ENCODE peak calls at places on chromosomes 3 and 15, in four cellular contexts. O is HepG2, L is H1, B is GM12878. K is an unnamed sample.

GRCh38 chr3:187325632-187326031 is 34.1 kb upstream of the MASP1 start:
- DNase-seq in O (no peak), L (no peak), B (no peak), K (no peak)

GRCh38 chr3:113946831-113947230 is 982 bp upstream of the ZDHHC23 start:
- DNase-seq in O (no peak), L (no peak), B (no peak), K (no peak)

GRCh38 chr3:174409085-174409743 is 449.9 kb upstream of the NAALADL2 start:
- DNase-seq in O (no peak), L (no peak), B (no peak), K (no peak)

GRCh38 chr3:43531835-43532234 is 90.0 kb downstream of the ANO10 start:
- DNase-seq in O (peak; percentile 9), L (no peak), B (no peak), K (no peak)

GRCh38 chr3:127747066-127747465 is 74.3 kb downstream of the ABTB1 start:
- DNase-seq in O (no peak), L (no peak), B (no peak), K (no peak)

GRCh38 chr15:48993411-48993810 is 29.7 kb upstream of the SHC4 start:
- DNase-seq in O (no peak), L (no peak), B (no peak), K (no peak)

GRCh38 chr3:64985072-64985471 is 297.3 kb upstream of the ADAMTS9 start:
- DNase-seq in O (no peak), L (no peak), B (no peak), K (no peak)

GRCh38 chr3:66302288-66302687 is 81.5 kb downstream of the SLC25A26 start:
- DNase-seq in O (no peak), L (no peak), B (no peak), K (no peak)

GRCh38 chr3:152193673-152194267 is 75.0 kb upstream of the MBNL1 start:
- DNase-seq in O (no peak), L (no peak), B (no peak), K (no peak)

DNA sequence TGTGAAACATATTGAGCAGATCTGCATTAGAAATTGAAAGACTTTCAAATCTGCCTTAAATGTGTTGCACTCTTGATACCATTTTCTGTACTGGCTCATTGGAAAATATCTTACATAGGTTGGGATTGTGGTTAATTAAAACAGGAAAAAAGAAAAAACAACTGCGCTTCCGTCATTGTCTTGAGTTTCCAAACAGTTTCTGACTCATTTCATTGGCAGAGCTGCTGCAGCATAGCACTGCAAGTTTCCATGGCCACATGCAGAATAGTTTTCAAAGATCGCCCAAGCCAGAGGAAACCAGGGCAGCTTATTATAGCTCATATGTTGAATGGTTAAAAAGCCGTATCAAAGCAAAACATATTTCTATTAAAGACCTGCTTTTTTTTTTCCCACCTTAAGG is 446.6 kb upstream of the BCHE start:
- DNase-seq in O (no peak), L (no peak), B (no peak), K (no peak)
- TF ChIP-seq HDAC6 in O (no peak), L (no peak), B (no peak), K (no peak)

DNA sequence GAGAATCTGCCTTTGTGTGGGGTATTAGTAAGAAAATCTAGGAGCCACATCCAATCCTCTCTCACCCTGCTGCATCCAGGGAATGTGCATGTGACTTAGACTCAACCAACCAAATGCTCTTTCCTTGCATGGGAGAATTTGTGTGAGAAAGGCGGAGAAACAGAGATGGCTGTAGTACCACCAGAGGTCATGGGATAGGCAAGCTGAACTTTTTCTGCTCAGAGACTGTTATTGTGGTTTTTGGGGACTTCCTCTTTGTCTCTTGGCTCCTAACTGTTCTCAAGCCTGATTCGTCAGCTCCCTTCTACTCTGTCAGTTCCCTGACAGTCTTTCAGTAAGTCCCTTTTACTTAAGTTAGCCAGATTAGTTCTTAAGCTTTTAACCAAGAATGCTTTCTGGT is 2.6 kb upstream of the ZSCAN2 start:
- DNase-seq in O (no peak), L (no peak), B (no peak), K (peak; percentile 39)
- TF ChIP-seq HDAC6 in O (no peak), L (no peak), B (no peak), K (no peak)

DNA sequence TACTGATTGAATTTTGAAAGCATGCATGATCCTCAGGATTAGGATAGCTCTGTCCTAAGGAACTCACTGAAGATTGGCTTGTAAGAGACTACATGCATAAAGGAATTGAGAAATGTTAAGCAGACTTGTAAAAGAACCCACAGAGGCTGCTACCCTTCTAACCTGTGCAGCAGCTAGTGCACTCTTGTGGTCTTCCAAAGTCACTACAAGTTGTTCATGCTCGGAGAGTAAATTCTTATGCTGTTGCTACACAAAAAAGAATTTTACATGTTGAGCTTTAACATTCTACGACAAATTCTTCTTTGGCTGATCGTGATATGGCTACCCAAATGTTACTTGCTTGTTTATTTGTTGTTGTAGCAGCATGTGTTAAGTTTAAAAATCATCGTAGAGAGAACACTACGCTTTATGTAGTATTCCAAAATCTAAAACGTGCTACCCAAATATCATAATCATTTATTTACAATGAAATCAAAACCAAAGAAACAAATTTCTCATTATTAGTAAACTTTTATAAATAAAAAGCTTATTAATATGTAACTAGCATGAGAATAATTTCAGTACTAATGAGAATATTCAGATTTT is 55.0 kb downstream of the GOLIM4 start:
- DNase-seq in O (peak; percentile 49), L (no peak), B (no peak), K (peak; percentile 22)
- TF ChIP-seq HDAC6 in O (no peak), L (no peak), B (no peak), K (no peak)

GRCh38 chr3:46845397-46845859 is 17.8 kb downstream of the MYL3 start:
- DNase-seq in O (no peak), L (no peak), B (no peak), K (peak; percentile 42)
- TF ChIP-seq HDAC6 in O (no peak), L (no peak), B (no peak), K (no peak)

DNA sequence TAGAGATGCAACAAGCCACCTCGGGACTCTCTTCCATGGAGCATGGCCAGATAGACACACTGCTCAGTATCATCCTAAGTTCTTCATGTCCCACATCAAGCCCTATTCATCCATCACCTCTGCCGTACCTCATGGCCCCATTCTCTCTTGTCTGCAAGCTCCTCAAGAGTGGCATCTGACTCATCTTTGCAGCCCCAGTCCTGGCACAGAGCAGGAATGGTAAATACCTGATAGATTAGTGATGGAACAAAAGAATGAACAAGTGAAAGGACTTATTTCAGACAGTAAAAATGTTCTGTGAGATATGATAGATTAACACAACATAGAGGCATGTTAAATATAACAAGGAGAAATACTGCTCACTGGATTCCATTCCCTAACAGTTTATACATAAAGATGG is 176.4 kb downstream of the ISL2 start:
- DNase-seq in O (no peak), L (no peak), B (no peak), K (no peak)
- TF ChIP-seq HDAC6 in O (no peak), L (no peak), B (no peak), K (no peak)

GRCh38 chr15:62125763-62126162 is 39.3 kb downstream of the C2CD4B start:
- DNase-seq in O (peak; percentile 44), L (no peak), B (no peak), K (peak; percentile 31)
- TF ChIP-seq HDAC6 in O (no peak), L (no peak), B (no peak), K (no peak)

GRCh38 chr3:100759162-100759561 is 49.9 kb downstream of the TFG start:
- DNase-seq in O (no peak), L (no peak), B (no peak), K (no peak)

GRCh38 chr3:100760377-100760776 is 51.1 kb downstream of the TFG start:
- DNase-seq in O (no peak), L (no peak), B (no peak), K (no peak)

GRCh38 chr3:100761951-100762350 is 52.7 kb downstream of the TFG start:
- DNase-seq in O (no peak), L (no peak), B (no peak), K (no peak)

GRCh38 chr3:100765437-100765975 is 56.2 kb downstream of the TFG start:
- DNase-seq in O (no peak), L (no peak), B (no peak), K (no peak)

DNA sequence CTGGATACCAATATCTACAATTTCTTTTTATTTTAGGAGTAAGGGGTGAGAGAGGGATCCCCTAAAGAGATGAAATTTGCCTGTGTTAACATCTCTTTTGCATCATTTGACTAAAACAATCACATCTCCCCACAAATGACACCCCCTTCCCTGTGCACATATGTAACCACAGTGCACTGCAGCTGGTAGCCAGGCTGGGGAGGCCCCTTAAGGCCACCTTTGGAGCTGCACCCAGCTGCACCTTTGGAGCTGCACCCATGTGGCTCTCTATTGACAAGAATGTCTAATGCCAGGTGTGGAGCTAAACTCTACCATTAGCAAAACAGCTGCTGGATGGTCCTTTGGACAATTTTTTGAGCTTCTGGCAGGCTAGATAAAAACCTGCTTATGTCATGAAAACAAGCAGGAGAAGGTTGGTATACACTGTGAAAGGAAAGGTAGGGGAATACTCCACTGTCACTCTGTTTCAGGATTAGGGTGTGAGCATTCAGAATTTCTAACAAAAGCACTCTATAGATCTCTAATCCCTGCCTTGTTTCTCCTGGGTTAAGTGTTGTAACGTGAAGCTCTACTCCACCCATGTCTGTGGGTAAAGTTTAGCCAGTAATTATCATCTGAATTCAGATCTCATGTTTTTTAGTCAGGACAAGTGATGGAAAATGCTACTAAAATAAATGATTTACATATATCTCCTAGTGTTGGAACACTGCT is 52.1 kb downstream of the TFG start:
- DNase-seq in O (peak; percentile 2), L (no peak), B (no peak), K (no peak)
- TF ChIP-seq HDAC6 in O (no peak), L (no peak), B (no peak), K (no peak)

GRCh38 chr15:38651328-38652038 is 86.9 kb upstream of the RASGRP1 start:
- DNase-seq in O (no peak), L (no peak), B (no peak), K (no peak)
- TF ChIP-seq HDAC6 in O (no peak), L (no peak), B (no peak), K (no peak)

GRCh38 chr3:139216958-139217357 is 126.9 kb upstream of the MRPS22 start:
- DNase-seq in O (no peak), L (no peak), B (no peak), K (no peak)
- TF ChIP-seq HDAC6 in O (no peak), L (no peak), B (no peak), K (no peak)